ENCODE peak calls at places on chromosomes 4 and X, in ten cellular contexts. Y is sigmoid colon, C is HCT116, B is breast epithelium, N is GM12878, Q is GM23338, K is HepG2, G is HL-60, J is spleen, M is prostate gland. I is an unnamed sample. For H3K27me3, the result is how much of the 10 kb centered on the place peaks cover.

GRCh38 chr4:74768857-74769525 is 25.3 kb downstream of the BTC start:
- DNase-seq in J (no peak), M (no peak), G (no peak), B (no peak), N (no peak), K (peak), C (peak), Q (no peak), Y (no peak), I (no peak)

GRCh38 chr4:81227968-81228367 is 12.9 kb upstream of the PRKG2 start:
- DNase-seq in Q (peak), M (no peak), C (no peak), G (no peak), K (no peak), Y (no peak), J (no peak), N (no peak), B (no peak), I (no peak)

GRCh38 chrX:46627044-46627443 is 53.5 kb downstream of the CHST7 start:
- DNase-seq in Y (no peak), M (no peak), Q (no peak), B (no peak), C (no peak), J (no peak), K (no peak), N (no peak), G (no peak), I (no peak)

GRCh38 chr4:182745268-182745667 is 171.9 kb downstream of the DCTD start:
- DNase-seq in Y (no peak), K (no peak), G (no peak), Q (no peak), N (no peak), B (no peak), J (no peak), M (peak), C (no peak), I (no peak)

GRCh38 chrX:44343412-44343942 is at the start of gene EFHC2:
- DNase-seq in Y (peak), C (no peak), N (no peak), K (no peak), B (peak), G (peak), J (peak), Q (peak), M (peak), I (peak)

GRCh38 chrX:118536687-118537461 is 41.3 kb downstream of the DOCK11 start:
- DNase-seq in M (no peak), N (peak), C (no peak), K (no peak), G (no peak), B (no peak), Y (no peak), J (no peak), Q (peak), I (no peak)

GRCh38 chr4:128770807-128771206 is 38.7 kb upstream of the JADE1 start:
- DNase-seq in M (no peak), N (no peak), K (no peak), Y (no peak), Q (no peak), C (no peak), G (no peak), J (no peak), B (no peak), I (no peak)

GRCh38 chr4:172168888-172169287 is 355.7 kb downstream of the GALNTL6 start:
- DNase-seq in J (no peak), C (no peak), G (no peak), Y (no peak), K (no peak), B (no peak), M (no peak), Q (no peak), N (no peak), I (no peak)

DNA sequence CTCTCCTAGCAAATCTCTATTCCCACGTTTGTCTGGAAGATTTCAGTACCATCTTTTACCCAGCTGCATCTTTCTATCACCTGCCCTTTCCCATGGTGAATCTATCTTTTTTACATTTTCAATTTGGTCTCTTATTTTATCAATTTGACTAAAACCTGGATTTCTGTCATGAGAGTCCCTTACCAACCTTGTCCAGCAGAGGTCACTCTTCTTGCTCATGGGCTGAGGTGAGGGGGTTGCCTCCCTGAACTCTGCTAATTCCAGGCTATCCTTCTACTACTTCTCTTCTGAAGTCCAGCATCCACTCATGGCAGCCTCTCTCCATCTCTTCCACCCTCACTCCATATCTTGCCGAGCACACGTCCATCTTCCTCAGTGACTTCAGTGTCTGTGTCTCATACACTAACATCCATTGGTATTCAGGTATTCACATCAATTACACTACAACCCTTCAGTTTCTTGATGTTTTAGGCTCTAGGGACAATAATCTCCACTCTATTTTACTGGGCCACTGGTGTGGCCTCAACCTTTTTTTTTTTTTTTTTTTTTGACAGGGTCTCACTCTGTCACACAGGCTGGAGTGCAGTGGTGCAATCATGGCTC is 17.8 kb upstream of the ZNF827 start:
- DNase-seq in K (peak), M (no peak), C (no peak), Q (peak), Y (no peak), B (no peak), G (peak), N (no peak), J (no peak), I (no peak)
- TF ChIP-seq POLR2AphosphoS5 in K (no peak), M (no peak), C (no peak), Q (no peak), Y (no peak), B (no peak), G (no peak), N (no peak), J (no peak), I (no peak)

DNA sequence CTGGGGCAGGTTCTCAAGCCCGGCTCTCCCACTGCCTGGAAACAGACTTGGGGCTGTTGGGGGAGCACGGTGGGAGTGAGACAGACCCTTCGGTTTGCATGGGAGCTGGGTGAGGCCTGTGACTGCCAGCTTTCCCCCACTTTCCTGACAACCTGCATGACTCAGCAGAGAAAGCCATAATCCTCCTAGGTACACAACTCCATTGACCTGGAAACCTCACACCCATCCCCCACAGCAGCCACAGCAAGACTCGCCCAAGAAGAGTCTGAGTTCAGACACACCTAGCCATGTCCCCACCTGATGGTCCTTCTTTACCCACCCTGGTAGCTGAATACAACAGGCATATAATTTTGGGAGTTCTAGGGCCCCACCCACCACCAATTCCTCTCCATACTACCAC is 57.6 kb upstream of the UBQLN2 start:
- DNase-seq in B (no peak), Y (no peak), Q (no peak), N (no peak), C (no peak), G (no peak), M (no peak), K (no peak), J (no peak), I (no peak)
- H3K27me3 ChIP-seq in B (under half), Y (under half), Q (under half), N (under half), C (under half), G (under half), M (under half), K (under half), J (under half), I (under half)

GRCh38 chrX:153689654-153690465 is 2.1 kb downstream of the SLC6A8 start:
- DNase-seq in B (no peak), G (no peak), K (no peak), J (no peak), C (no peak), M (no peak), N (no peak), Y (peak), Q (no peak), I (peak)
- TF ChIP-seq POLR2AphosphoS5 in B (no peak), G (no peak), K (peak), J (no peak), C (no peak), M (no peak), N (no peak), Y (no peak), Q (no peak), I (no peak)

GRCh38 chr4:148445071-148445902 is 3.1 kb upstream of the NR3C2 start:
- DNase-seq in J (peak), C (no peak), Q (peak), G (no peak), Y (peak), K (no peak), B (peak), M (peak), N (no peak), I (peak)
- H3K27me3 ChIP-seq in J (under half), C (under half), Q (half or more), G (half or more), Y (under half), K (under half), B (under half), M (under half), N (under half), I (under half)

GRCh38 chrX:18889346-18889745 is 94.6 kb downstream of the PHKA2 start:
- DNase-seq in B (no peak), K (no peak), Y (no peak), C (no peak), G (no peak), M (no peak), N (no peak), J (peak), Q (no peak), I (no peak)
- TF ChIP-seq POLR2AphosphoS5 in B (no peak), K (no peak), Y (no peak), C (no peak), G (no peak), M (no peak), N (no peak), J (no peak), Q (no peak), I (no peak)